ENCODE peak calls at places on chromosomes 2 and 18, in four cellular contexts. V is HepG2, U is GM12878, P is K562. Z is an unnamed sample.

GRCh38 chr2:230896346-230897115 is 28.5 kb downstream of the GPR55 start:
- DNase-seq in U (no peak), V (no peak), P (no peak), Z (no peak)

GRCh38 chr2:16962459-16962858 is 296.8 kb upstream of the CYRIA start:
- DNase-seq in U (no peak), P (no peak), V (no peak), Z (no peak)

GRCh38 chr18:62523255-62523588 is 397 bp downstream of the ZCCHC2 start:
- DNase-seq in P (no peak), U (no peak), V (no peak), Z (no peak)

GRCh38 chr2:122145805-122146204 is 390.4 kb downstream of the TSN start:
- DNase-seq in U (no peak), P (no peak), V (no peak), Z (no peak)

GRCh38 chr18:30970201-30970816 is 72.2 kb downstream of the DSC3 start:
- DNase-seq in U (no peak), P (peak), V (peak), Z (no peak)

GRCh38 chr2:198004921-198005829 is 200.8 kb downstream of the PLCL1 start:
- DNase-seq in V (no peak), P (no peak), U (peak), Z (no peak)

GRCh38 chr18:50133526-50133925 is 61.4 kb downstream of the MYO5B start:
- DNase-seq in U (no peak), P (no peak), V (no peak), Z (no peak)

GRCh38 chr2:20666364-20667150 is at the start of gene GDF7:
- DNase-seq in P (no peak), U (no peak), V (peak), Z (peak)

GRCh38 chr2:28779020-28779419 is 27.4 kb downstream of the PPP1CB start:
- DNase-seq in V (no peak), P (no peak), U (no peak), Z (no peak)

GRCh38 chr2:220504890-220505564 is 877.6 kb downstream of the SLC4A3 start:
- DNase-seq in P (no peak), V (peak), U (no peak), Z (no peak)

GRCh38 chr2:187206071-187206470 is 242.0 kb downstream of the CALCRL start:
- DNase-seq in P (no peak), U (no peak), V (no peak), Z (no peak)

GRCh38 chr2:30410217-30410616 is 36.8 kb upstream of the LCLAT1 start:
- DNase-seq in P (no peak), U (no peak), V (peak), Z (no peak)

GRCh38 chr2:111138834-111139233 is 18.1 kb downstream of the BCL2L11 start:
- DNase-seq in U (no peak), P (no peak), V (no peak), Z (no peak)

GRCh38 chr2:134362751-134363150 is 108.9 kb downstream of the MGAT5 start:
- DNase-seq in V (no peak), P (no peak), U (no peak), Z (no peak)

GRCh38 chr2:159921752-159922404 is 123.9 kb upstream of the CD302 start:
- DNase-seq in U (no peak), P (peak), V (peak), Z (peak)

GRCh38 chr2:120224256-120224655 is 1.1 kb upstream of the TMEM185B start:
- DNase-seq in U (no peak), V (no peak), P (no peak), Z (no peak)

GRCh38 chr2:55418512-55419235 is 982 bp downstream of the CCDC88A start:
- DNase-seq in V (peak), U (no peak), P (peak), Z (no peak)

GRCh38 chr2:120899799-120900198 is 164.1 kb downstream of the GLI2 start:
- DNase-seq in U (no peak), V (no peak), P (no peak), Z (no peak)

GRCh38 chr2:74002515-74003391 is 18.0 kb downstream of the TET3 start:
- DNase-seq in P (peak), U (no peak), V (peak), Z (no peak)

GRCh38 chr2:1226766-1227165 is 186.5 kb upstream of the TPO start:
- DNase-seq in V (no peak), U (no peak), P (no peak), Z (no peak)

GRCh38 chr2:45134014-45134413 is 124.8 kb upstream of the SIX2 start:
- DNase-seq in P (no peak), V (no peak), U (no peak), Z (no peak)

GRCh38 chr2:65486802-65487201 is 54.4 kb upstream of the SPRED2 start:
- DNase-seq in V (no peak), P (no peak), U (no peak), Z (no peak)
- TF ChIP-seq CBX5 in V (no peak), P (no peak), U (no peak), Z (no peak)

GRCh38 chr2:9467687-9468086 is 6.7 kb upstream of the IAH1 start:
- DNase-seq in U (no peak), V (no peak), P (no peak), Z (no peak)
- TF ChIP-seq CBX5 in U (no peak), V (no peak), P (no peak), Z (no peak)

GRCh38 chr2:36404312-36404711 is 48.7 kb downstream of the CRIM1 start:
- DNase-seq in P (no peak), U (no peak), V (no peak), Z (no peak)
- TF ChIP-seq CBX5 in P (no peak), U (no peak), V (no peak), Z (no peak)

DNA sequence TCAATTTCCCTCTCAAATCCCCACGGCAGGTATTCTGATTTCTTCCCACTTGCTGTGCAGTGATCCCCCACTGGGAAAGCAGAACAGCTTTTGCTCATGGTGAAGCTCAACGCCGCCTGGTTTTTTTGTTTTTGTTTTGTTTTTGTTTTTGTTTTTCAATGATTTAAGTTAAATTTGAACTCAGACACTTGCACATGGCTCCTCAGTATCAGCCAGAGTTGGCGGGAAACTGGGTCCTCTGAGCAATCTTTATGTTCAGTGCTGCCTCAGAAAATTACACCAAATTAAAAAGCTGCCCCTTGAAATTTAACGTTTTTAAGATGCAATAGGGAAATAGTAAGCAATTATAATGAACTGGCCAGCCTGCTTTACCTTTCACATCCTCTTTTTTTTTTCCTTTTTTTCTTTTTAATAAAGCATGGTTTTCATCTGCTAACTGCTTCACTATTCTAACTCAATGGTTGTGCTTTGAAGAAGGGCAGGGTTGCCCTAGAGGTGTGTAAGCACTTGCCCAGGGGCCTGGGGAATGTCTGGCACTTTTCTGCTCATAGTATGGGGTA is 277.0 kb upstream of the HNRNPA3 start:
- DNase-seq in P (no peak), V (no peak), U (peak), Z (no peak)
- TF ChIP-seq CBX5 in P (no peak), V (no peak), U (no peak), Z (no peak)

GRCh38 chr2:180184506-180184905 is 177.4 kb upstream of the CWC22 start:
- DNase-seq in P (no peak), V (no peak), U (no peak), Z (no peak)
- TF ChIP-seq CBX5 in P (no peak), V (no peak), U (no peak), Z (no peak)

GRCh38 chr2:7860693-7861092 is 821.2 kb upstream of the ID2 start:
- DNase-seq in U (no peak), V (no peak), P (no peak), Z (peak)
- TF ChIP-seq CBX5 in U (no peak), V (no peak), P (no peak), Z (no peak)